ENCODE peak calls at places on chromosomes 3 and 15, in four cellular contexts. C is right atrium auricular region, Z is BE2C, E is uterus. O is an unnamed sample. For H3K27me3, the result is how much of the 10 kb centered on the place peaks cover.

GRCh38 chr3:197522183-197522715 is 33.5 kb downstream of the BDH1 start:
- DNase-seq in C (no peak), E (no peak), Z (no peak), O (no peak)

GRCh38 chr3:77038468-77038927 is 1.4 kb upstream of the ROBO2 start:
- DNase-seq in Z (peak), E (peak), C (peak), O (peak)

GRCh38 chr3:194738254-194739093 is 52.8 kb downstream of the FAM43A start:
- DNase-seq in C (no peak), Z (peak), E (peak), O (peak)

GRCh38 chr3:113231391-113231790 is 20.0 kb downstream of the BOC start:
- DNase-seq in C (no peak), Z (no peak), E (no peak), O (no peak)

GRCh38 chr15:52682200-52682599 is 3.0 kb upstream of the ATOSA start:
- DNase-seq in Z (no peak), E (no peak), C (no peak), O (no peak)

GRCh38 chr3:184746131-184747120 is 34.6 kb upstream of the MAGEF1 start:
- DNase-seq in Z (no peak), C (no peak), E (no peak), O (no peak)

GRCh38 chr3:158111861-158112260 is 2.0 kb downstream of the RSRC1 start:
- DNase-seq in C (no peak), E (no peak), Z (no peak), O (no peak)

GRCh38 chr3:76561494-76562242 is 478.2 kb upstream of the ROBO2 start:
- DNase-seq in C (no peak), Z (no peak), E (no peak), O (no peak)

GRCh38 chr15:33098082-33099058 is 96.1 kb downstream of the FMN1 start:
- DNase-seq in C (no peak), Z (no peak), E (no peak), O (no peak)

GRCh38 chr15:85002517-85002916 is 20.9 kb downstream of the PDE8A start:
- DNase-seq in E (no peak), C (no peak), Z (no peak), O (no peak)

GRCh38 chr3:102114264-102114979 is 265.1 kb downstream of the NFKBIZ start:
- DNase-seq in E (peak), Z (no peak), C (no peak), O (no peak)

GRCh38 chr15:66964111-66964738 is 101.2 kb upstream of the SMAD3 start:
- DNase-seq in C (no peak), Z (no peak), E (no peak), O (no peak)

GRCh38 chr3:153130312-153130977 is 31.6 kb upstream of the RAP2B start:
- DNase-seq in E (no peak), Z (no peak), C (no peak), O (no peak)

GRCh38 chr3:108509263-108509662 is 1.1 kb downstream of the MYH15 start:
- DNase-seq in Z (peak), E (no peak), C (no peak), O (no peak)

GRCh38 chr3:133294253-133294652 is 105.6 kb upstream of the BFSP2 start:
- DNase-seq in C (no peak), Z (no peak), E (no peak), O (no peak)

GRCh38 chr15:39270976-39271375 is 309.9 kb upstream of the THBS1 start:
- DNase-seq in Z (no peak), C (no peak), E (no peak), O (no peak)

GRCh38 chr3:142051351-142051750 is 98.0 kb downstream of the TFDP2 start:
- DNase-seq in Z (no peak), C (no peak), E (no peak), O (no peak)
- H3K27me3 ChIP-seq in Z (under half), C (under half), E (under half), O (under half)

DNA sequence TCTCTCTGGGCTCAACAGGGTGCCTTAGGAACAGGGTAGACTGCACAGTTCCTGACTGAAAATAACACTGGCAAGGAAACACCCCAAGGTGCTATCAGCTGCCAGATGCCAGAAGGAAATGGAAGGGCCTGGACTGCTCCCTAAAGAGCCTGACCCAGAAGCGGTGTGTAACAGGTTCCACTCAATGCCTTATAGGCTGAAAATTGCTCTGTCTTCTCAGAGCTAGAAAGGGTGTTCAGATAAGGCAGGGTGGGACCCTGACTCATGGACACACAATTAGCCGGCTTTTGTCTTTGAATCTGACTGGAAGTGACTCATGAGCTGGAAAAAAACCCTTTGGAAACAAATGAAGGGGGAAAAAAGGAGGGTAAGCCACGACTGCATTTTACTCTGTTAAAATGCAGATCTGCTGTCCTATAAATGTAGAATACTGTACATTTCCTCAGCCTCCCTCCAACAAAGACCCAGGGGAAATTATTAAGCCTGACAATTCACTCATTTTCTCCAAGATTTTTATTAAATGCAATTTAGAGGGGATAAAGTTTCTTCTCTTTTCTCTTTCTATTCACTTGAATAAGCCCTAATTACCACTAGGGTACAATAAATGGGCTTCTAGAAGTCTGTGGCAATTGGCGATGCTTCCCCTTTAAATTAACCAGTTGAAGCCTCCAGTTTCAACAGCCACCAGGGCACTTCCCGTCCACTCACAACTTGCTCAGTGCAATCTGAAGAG is 160.2 kb upstream of the TBL1XR1 start:
- DNase-seq in C (peak), E (peak), Z (peak), O (peak)
- H3K4me3 ChIP-seq in C (peak), E (no peak), Z (peak), O (peak)

GRCh38 chr15:90087454-90088154 is 14.7 kb downstream of the IDH2 start:
- DNase-seq in C (no peak), Z (peak), E (no peak), O (no peak)
- TF ChIP-seq CTCF in C (no peak), Z (peak), E (no peak), O (no peak)

GRCh38 chr3:45143673-45144670 is 2.2 kb downstream of the CDCP1 start:
- DNase-seq in C (no peak), E (no peak), Z (no peak), O (no peak)
- H3K27me3 ChIP-seq in C (under half), E (under half), Z (under half), O (under half)

DNA sequence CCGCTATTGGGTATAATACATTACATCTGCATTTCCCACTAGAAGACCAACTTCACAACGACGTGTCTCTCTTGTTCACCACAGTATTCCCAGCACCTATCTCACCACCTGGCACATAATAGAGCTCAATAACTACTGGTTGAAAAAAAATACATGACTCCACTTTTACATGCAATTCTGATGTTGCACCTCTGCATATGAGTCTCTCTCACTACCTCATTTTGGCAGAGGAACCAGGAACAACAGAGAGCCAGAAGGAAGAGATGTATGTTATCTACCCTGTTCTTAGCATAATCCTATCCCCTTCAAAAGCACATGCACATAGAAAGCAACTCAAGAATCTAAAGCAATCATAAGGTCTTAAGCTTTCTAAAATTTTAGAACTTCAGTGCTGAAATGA is 61.6 kb downstream of the SHQ1 start:
- DNase-seq in Z (no peak), C (no peak), E (no peak), O (no peak)
- H3K4me3 ChIP-seq in Z (no peak), C (no peak), E (no peak), O (no peak)